ENCODE peak calls at places on chromosome 7, in seven cellular contexts. E is A549, I is IMR-90, T is ovary, Y is heart left ventricle, L is neural progenitor cell, B is mammary epithelial cell. J is an unnamed sample. For H3K4me1, the result is how much of the 10 kb centered on the place peaks cover.

GRCh38 chr7:78221961-78222751 is 423.6 kb downstream of the PHTF2 start:
- DNase-seq in E (no peak), I (peak), T (no peak), Y (no peak), L (no peak), B (no peak), J (no peak)

GRCh38 chr7:24728503-24729364 is 28.5 kb downstream of the GSDME start:
- DNase-seq in E (no peak), I (peak), T (no peak), Y (peak), L (no peak), B (no peak), J (no peak)

GRCh38 chr7:70997275-70997674 is 134.7 kb upstream of the GALNT17 start:
- DNase-seq in E (no peak), I (no peak), T (no peak), Y (no peak), L (no peak), B (no peak), J (no peak)

GRCh38 chr7:130491841-130492518 is at the start of gene MEST:
- DNase-seq in E (no peak), I (peak), T (peak), Y (no peak), L (peak), B (no peak), J (peak)

GRCh38 chr7:138258194-138258554 is 181.9 kb downstream of the AKR1D1 start:
- DNase-seq in E (no peak), I (no peak), T (no peak), Y (no peak), L (no peak), B (no peak), J (no peak)

GRCh38 chr7:92904292-92905131 is 68.1 kb upstream of the CDK6 start:
- DNase-seq in E (peak), I (peak), T (no peak), Y (no peak), L (no peak), B (peak), J (no peak)

GRCh38 chr7:77907281-77907680 is 108.7 kb downstream of the PHTF2 start:
- DNase-seq in E (no peak), I (no peak), T (no peak), Y (no peak), L (no peak), B (no peak), J (no peak)

GRCh38 chr7:151053091-151053490 is 4.6 kb downstream of the CDK5 start:
- DNase-seq in E (no peak), I (no peak), T (no peak), Y (no peak), L (no peak), B (no peak), J (no peak)

GRCh38 chr7:89606479-89606878 is 547.8 kb upstream of the STEAP1 start:
- DNase-seq in E (no peak), I (no peak), T (no peak), Y (no peak), L (no peak), B (no peak), J (no peak)

GRCh38 chr7:132485136-132485535 is 91.1 kb downstream of the PLXNA4 start:
- DNase-seq in E (no peak), I (no peak), T (no peak), Y (no peak), L (no peak), B (no peak), J (peak)

GRCh38 chr7:65820287-65820950 is 52.5 kb upstream of the VKORC1L1 start:
- DNase-seq in E (no peak), I (no peak), T (no peak), Y (no peak), L (peak), B (no peak), J (no peak)

GRCh38 chr7:133853706-133854276 is 273.3 kb upstream of the LRGUK start:
- DNase-seq in E (peak), I (peak), T (no peak), Y (no peak), L (peak), B (peak), J (no peak)

GRCh38 chr7:82609746-82610145 is 166.2 kb upstream of the CACNA2D1 start:
- DNase-seq in E (no peak), I (no peak), T (no peak), Y (no peak), L (no peak), B (no peak), J (no peak)

GRCh38 chr7:149598721-149599308 is 101.2 kb upstream of the ZNF746 start:
- DNase-seq in E (peak), I (peak), T (no peak), Y (no peak), L (peak), B (peak), J (no peak)
- TF ChIP-seq CTCF in E (peak), I (peak), T (no peak), Y (peak), L (peak), B (peak), J (peak)

GRCh38 chr7:156056548-156056947 is 244.3 kb upstream of the SHH start:
- DNase-seq in E (no peak), I (no peak), T (no peak), Y (no peak), L (no peak), B (no peak), J (peak)

GRCh38 chr7:156060925-156061324 is 248.7 kb upstream of the SHH start:
- DNase-seq in E (no peak), I (no peak), T (no peak), Y (no peak), L (no peak), B (no peak), J (no peak)

GRCh38 chr7:156058248-156058647 is 246.0 kb upstream of the SHH start:
- DNase-seq in E (no peak), I (no peak), T (no peak), Y (no peak), L (no peak), B (no peak), J (no peak)

GRCh38 chr7:156061689-156062255 is 249.5 kb upstream of the SHH start:
- DNase-seq in E (no peak), I (no peak), T (no peak), Y (no peak), L (no peak), B (no peak), J (peak)

DNA sequence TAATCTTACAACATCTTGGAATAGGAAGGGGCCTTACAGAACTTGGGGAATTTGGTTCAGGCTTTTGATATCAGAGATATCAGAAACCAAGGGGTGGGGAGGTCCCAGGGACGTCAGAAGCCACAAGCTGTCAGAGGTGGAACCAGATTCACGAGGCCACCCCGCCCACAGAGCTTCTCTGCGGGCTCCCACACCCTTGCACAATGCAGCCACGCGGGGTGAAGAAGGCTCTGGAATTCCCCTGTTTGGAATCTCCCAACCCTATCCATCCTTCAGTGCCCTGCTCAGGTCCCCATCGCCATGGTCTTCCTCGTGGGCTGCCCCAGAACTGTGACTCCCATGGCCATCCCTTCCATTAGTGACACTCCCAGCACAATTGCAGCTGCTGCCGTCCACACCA is 247.1 kb upstream of the SHH start:
- DNase-seq in E (no peak), I (no peak), T (no peak), Y (no peak), L (no peak), B (no peak), J (peak)
- H3K4me3 ChIP-seq in E (no peak), I (no peak), T (no peak), Y (no peak), L (no peak), B (no peak), J (no peak)

GRCh38 chr7:156380261-156380660 is 260.3 kb upstream of the RNF32 start:
- DNase-seq in E (no peak), I (no peak), T (no peak), Y (no peak), L (no peak), B (no peak), J (no peak)
- H3K4me1 ChIP-seq in E (under half), I (under half), T (under half), Y (under half), L (under half), B (under half), J (under half)

DNA sequence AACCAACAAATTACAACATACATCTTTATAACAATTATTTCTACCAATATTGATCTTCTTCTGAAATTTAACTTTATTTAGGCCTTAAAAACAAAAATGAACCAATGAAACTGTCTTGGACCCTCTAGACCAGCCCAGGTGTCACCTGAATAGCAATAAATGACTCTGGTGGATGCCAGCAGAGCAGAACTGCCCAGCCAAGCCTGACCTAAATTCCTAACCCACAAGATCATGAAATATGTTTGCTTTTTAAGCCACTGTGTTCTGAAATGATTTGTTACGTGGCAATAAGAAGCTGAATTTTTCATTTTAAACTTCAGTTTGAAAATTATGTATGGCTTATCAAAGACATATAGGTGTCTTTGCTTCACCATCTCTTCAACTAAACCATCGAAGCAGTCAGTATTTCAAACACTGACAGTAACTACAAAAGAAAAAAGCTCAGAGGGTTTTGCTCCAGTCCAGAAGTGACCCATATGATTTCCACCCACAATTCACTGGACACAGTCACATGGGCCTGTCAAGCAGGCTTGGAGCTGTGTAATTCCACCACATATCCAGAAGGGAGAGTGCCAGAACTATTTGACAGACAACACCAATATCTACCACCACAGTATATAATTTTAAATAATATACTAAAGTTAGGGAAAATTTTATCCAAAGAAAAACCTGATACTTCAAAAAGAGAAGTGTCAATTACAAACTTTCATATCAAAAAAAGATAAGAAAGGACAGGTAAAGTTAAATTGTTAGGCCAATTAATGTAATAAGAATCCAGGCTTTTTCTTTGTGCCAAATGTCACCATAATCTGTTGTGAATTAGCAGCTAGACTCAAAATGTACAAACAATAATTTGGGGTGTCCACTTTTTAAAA is 94.5 kb downstream of the KMT2C start:
- DNase-seq in E (peak), I (peak), T (no peak), Y (peak), L (peak), B (peak), J (no peak)
- TF ChIP-seq CTCF in E (peak), I (peak), T (no peak), Y (peak), L (peak), B (peak), J (peak)

DNA sequence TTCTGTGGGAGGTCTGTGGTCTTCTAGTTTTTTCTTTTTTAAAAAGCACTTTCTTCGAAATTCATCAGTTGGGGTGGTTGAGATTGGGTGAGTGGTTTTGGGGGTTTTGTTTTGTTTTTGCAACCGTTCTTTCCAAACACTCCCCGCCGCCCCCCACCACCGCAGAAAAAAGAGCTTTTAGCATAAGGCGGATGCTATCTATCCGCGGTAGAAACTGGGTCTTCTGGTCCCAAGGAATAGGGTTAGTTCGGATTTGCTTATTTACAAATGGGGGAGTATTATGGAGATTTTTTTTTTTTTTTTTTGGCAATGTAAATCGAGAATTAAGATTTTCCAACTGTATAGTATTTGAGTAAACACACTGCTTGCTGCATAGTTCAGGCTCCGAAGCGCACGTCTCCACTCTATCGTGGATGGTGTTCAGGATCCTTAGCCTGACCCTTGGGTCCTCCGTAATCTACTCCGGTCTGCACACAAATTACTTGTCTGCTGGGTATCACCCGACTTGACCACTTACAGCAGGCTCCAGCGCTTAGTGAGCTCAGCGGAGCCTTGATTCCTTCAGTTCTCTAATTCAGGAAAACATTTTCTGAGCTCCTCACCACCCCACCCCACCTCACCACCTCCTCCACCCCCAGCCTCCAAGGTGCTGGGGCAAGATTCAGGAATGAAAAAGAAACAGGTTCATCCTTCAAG is 757 bp upstream of the NRCAM start:
- DNase-seq in E (no peak), I (no peak), T (no peak), Y (no peak), L (peak), B (no peak), J (no peak)
- H3K4me3 ChIP-seq in E (peak), I (no peak), T (peak), Y (peak), L (peak), B (peak), J (peak)

DNA sequence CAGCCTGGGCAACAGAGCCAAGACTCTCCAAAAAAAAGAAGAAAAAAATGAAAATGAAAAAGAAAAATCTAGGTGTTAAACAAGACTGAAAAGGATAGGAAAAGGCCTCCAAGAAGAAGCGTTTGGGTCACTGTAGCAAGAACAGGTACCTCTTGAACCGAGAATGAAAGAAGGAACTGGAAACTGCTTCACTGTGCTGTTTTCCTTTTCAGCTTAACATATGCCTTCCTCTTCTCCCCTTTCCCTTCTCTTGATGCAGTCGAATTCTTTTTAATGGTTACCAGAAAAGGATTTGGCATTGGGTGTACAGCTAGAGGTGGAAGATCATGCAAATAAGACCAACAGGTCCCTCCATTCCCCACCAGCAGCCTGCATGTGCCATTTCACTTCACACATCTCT is 28.1 kb downstream of the LRRC4 start:
- DNase-seq in E (no peak), I (no peak), T (no peak), Y (no peak), L (no peak), B (no peak), J (no peak)
- H3K4me1 ChIP-seq in E (under half), I (under half), T (under half), Y (half or more), L (under half), B (under half), J (under half)

DNA sequence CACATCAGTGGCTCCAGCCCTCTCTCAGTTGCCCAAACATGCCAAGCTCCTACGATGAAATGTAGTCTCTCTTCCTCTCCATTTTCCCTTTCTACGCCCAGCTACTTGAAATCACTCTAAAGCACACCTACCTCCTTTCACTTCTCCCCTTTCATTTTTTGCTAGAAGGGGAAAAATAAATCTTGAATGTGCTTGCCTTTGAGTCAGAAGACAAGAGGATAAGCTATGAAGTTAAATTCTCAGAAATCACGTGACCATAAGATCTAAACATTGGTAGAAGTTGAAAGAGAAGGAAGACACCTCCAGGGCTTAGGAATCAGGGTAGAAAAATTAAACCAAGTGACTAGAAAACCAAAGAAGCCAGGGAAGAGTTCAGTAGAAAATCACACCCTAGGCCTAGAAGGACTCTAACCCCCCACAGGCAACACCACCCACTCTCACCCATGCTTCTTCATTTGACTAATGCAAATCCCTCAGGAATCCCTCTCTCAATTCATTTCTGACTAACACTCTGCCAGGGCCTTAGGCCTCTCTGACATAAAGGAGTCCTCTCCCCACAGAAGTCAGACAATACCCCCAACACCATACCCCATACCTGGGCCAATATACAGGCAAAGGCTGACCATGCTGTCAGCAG is 85.0 kb downstream of the ELMO1 start:
- DNase-seq in E (no peak), I (no peak), T (no peak), Y (no peak), L (no peak), B (no peak), J (no peak)
- TF ChIP-seq CTCF in E (no peak), I (no peak), T (no peak), Y (no peak), L (no peak), B (no peak), J (no peak)

DNA sequence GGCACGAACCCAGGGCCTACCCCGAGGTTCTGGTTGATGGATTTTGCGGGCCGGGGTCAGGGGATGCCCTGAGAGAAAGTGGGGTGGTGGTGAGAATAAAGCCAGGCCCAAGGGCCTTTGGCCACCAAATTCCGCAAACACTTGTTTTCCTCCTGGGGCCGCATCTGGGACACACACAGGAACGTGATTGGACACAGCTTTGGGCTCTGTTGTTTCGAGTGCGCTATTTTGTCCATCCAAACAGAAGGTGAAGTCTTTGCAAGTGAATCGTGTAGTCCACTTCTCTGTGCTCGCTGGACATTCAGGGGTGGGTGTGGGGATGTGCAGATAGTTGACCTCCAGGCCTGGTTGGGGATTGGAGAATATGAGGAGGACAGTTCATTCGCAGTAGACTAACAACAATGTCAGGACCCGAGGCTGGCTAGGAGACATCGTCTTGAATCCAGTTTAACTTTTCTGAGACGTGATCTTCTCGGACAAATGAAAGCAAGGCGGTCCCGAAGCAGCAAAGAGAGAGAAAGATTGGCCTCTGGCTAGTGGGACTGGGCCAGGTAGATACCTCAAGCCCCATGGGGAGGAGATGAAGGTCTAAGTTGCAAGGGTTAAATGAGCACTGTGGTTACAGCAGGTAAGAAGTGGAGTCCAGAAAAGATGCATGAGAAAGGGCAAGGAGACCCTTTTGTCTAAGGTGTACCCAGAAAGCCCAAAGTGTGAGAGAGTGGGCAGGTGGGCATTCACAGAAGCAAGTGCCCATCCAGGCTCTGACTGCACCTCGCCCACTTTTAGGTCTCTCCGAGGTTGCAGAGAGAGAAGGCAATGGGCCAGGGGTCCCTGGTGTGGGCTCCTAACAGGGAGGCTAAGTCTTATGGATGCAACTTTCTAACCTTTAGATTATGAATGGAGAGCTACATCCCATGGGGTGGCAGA is 761 bp upstream of the FAM131B start:
- DNase-seq in E (no peak), I (no peak), T (no peak), Y (no peak), L (no peak), B (no peak), J (no peak)
- H3K4me3 ChIP-seq in E (peak), I (peak), T (peak), Y (peak), L (peak), B (peak), J (peak)

DNA sequence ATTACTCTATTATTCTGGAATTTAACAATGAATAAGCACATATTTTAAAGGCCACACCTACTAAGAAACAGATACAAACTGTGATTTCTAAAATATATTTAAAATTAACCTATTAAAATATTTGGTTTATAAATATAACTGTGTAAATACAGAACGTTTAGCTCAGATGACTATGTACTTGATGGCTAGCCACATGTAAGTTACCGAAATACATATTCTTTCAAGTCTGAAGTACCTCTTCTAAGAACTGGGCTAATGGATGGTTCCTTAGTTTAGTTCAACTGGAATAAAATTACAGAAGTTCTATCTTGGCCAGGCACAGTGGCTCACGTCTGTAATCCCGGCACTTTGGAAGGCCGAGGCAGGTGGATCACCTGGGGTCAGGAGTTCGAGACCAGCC is 33.4 kb upstream of the PTPRN2 start:
- DNase-seq in E (no peak), I (no peak), T (no peak), Y (no peak), L (no peak), B (no peak), J (no peak)
- H3K4me1 ChIP-seq in E (under half), I (under half), T (under half), Y (under half), L (under half), B (under half), J (under half)

J was measured in upper lobe of right lung.